ENCODE peak calls at places on chromosomes 13 and 19, in nine cellular contexts. P is NCI-H446 treated with DMSO at 0.1 percent for 48 hours; I is CD4-positive, alpha-beta T cell; W is right lobe of liver; U is SW480; X is Right ventricle myocardium superior; M is T-helper 9 cell; F is NCI-H345; A is renal cortical epithelial cell. V is an unnamed sample.

GRCh38 chr13:42814868-42815267 is 33.5 kb downstream of the FAM216B start:
- DNase-seq in P (no peak), I (no peak), W (no peak), U (peak), X (no peak), M (no peak), F (no peak), A (peak), V (no peak)

GRCh38 chr13:48773531-48774275 is 120.0 kb downstream of the CYSLTR2 start:
- DNase-seq in P (no peak), I (no peak), W (no peak), U (no peak), X (no peak), M (no peak), F (no peak), A (peak), V (no peak)

GRCh38 chr19:51971624-51972023 is 15.0 kb downstream of the ZNF350 start:
- DNase-seq in P (no peak), I (no peak), W (no peak), U (no peak), X (no peak), M (peak), F (no peak), A (no peak), V (no peak)

GRCh38 chr13:101626925-101627555 is 174.6 kb downstream of the ITGBL1 start:
- DNase-seq in P (no peak), I (no peak), W (no peak), U (no peak), X (no peak), M (no peak), F (peak), A (peak), V (no peak)

GRCh38 chr19:991174-991931 is 7.2 kb downstream of the WDR18 start:
- DNase-seq in P (peak), I (peak), W (no peak), U (no peak), X (no peak), M (peak), F (no peak), A (no peak), V (no peak)

GRCh38 chr13:40910324-40911050 is 108.6 kb downstream of the ELF1 start:
- DNase-seq in P (no peak), I (no peak), W (no peak), U (no peak), X (no peak), M (no peak), F (no peak), A (no peak), V (no peak)

GRCh38 chr13:77563110-77563509 is 27.6 kb downstream of the SCEL start:
- DNase-seq in P (no peak), I (no peak), W (no peak), U (no peak), X (no peak), M (no peak), F (no peak), A (peak), V (no peak)

GRCh38 chr19:5173993-5174392 is 166.6 kb downstream of the PTPRS start:
- DNase-seq in P (no peak), I (no peak), W (no peak), U (no peak), X (no peak), M (no peak), F (no peak), A (no peak), V (no peak)

GRCh38 chr19:41619018-41619571 is 7.8 kb downstream of the CEACAM4 start:
- DNase-seq in P (no peak), I (no peak), W (no peak), U (no peak), X (no peak), M (no peak), F (no peak), A (no peak), V (no peak)

GRCh38 chr13:20191902-20192469 is 752 bp downstream of the GJB2 start:
- DNase-seq in P (no peak), I (no peak), W (peak), U (peak), X (no peak), M (no peak), F (no peak), A (peak), V (no peak)

GRCh38 chr19:55598719-55599467 is 424 bp downstream of the FIZ1 start:
- DNase-seq in P (peak), I (peak), W (peak), U (peak), X (peak), M (peak), F (peak), A (peak), V (peak)

GRCh38 chr13:78228940-78229339 is 310.3 kb upstream of the EDNRB start:
- DNase-seq in P (no peak), I (no peak), W (no peak), U (no peak), X (no peak), M (no peak), F (no peak), A (no peak), V (no peak)

GRCh38 chr19:13430790-13431582 is 75.3 kb downstream of the CACNA1A start:
- DNase-seq in P (no peak), I (peak), W (peak), U (no peak), X (peak), M (peak), F (no peak), A (peak), V (peak)

GRCh38 chr13:102779426-102780159 is 6.0 kb upstream of the TEX30 start:
- DNase-seq in P (no peak), I (no peak), W (no peak), U (no peak), X (no peak), M (no peak), F (no peak), A (no peak), V (no peak)

GRCh38 chr13:80755925-80756324 is 415.0 kb upstream of the SPRY2 start:
- DNase-seq in P (no peak), I (no peak), W (no peak), U (no peak), X (no peak), M (no peak), F (peak), A (no peak), V (no peak)

GRCh38 chr19:46746281-46746965 is at the start of gene STRN4:
- DNase-seq in P (peak), I (peak), W (no peak), U (no peak), X (peak), M (peak), F (peak), A (no peak), V (peak)

GRCh38 chr19:15195381-15195964 is 5.3 kb downstream of the NOTCH3 start:
- DNase-seq in P (no peak), I (peak), W (no peak), U (peak), X (peak), M (no peak), F (peak), A (peak), V (peak)

GRCh38 chr13:51020600-51020999 is 90.5 kb downstream of the C13orf42 start:
- DNase-seq in P (no peak), I (no peak), W (no peak), U (no peak), X (no peak), M (no peak), F (no peak), A (no peak), V (no peak)

GRCh38 chr13:51501592-51502205 is 48.9 kb upstream of the INTS6 start:
- DNase-seq in P (no peak), I (no peak), W (no peak), U (no peak), X (no peak), M (no peak), F (no peak), A (peak), V (no peak)

V was measured in progenitor cell of endocrine pancreas.